ENCODE peak calls at places on chromosomes 12 and 14, in four cellular contexts. Y, C, X and J are unnamed samples.

GRCh38 chr14:102629700-102630365 is 37.4 kb downstream of the RCOR1 start:
- DNase-seq in Y (no peak), C (no peak), X (no peak), J (no peak)

GRCh38 chr12:93319523-93320045 is 58.1 kb upstream of the NUDT4 start:
- DNase-seq in Y (no peak), C (no peak), X (no peak), J (no peak)

GRCh38 chr12:12734561-12735071 is 17.4 kb downstream of the CDKN1B start:
- DNase-seq in Y (no peak), C (no peak), X (no peak), J (no peak)

GRCh38 chr14:72292689-72293024 is 360.4 kb downstream of the RGS6 start:
- DNase-seq in Y (no peak), C (no peak), X (no peak), J (no peak)

GRCh38 chr12:69985656-69986055 is 160.6 kb downstream of the MYRFL start:
- DNase-seq in Y (no peak), C (no peak), X (no peak), J (no peak)

GRCh38 chr12:55067701-55068100 is 47.9 kb downstream of the NEUROD4 start:
- DNase-seq in Y (no peak), C (no peak), X (no peak), J (no peak)

GRCh38 chr12:60271816-60272215 is 676.0 kb downstream of the SLC16A7 start:
- DNase-seq in Y (no peak), C (no peak), X (no peak), J (no peak)

GRCh38 chr12:105476616-105477015 is 146.1 kb downstream of the C12orf75 start:
- DNase-seq in Y (no peak), C (no peak), X (no peak), J (no peak)

GRCh38 chr12:96585977-96586376 is 96.6 kb downstream of the CFAP54 start:
- DNase-seq in Y (no peak), C (no peak), X (no peak), J (no peak)

GRCh38 chr12:31388713-31389112 is 62.8 kb upstream of the SINHCAF start:
- DNase-seq in Y (no peak), C (no peak), X (no peak), J (no peak)

GRCh38 chr14:58026219-58026618 is 125.8 kb downstream of the ARMH4 start:
- DNase-seq in Y (no peak), C (no peak), X (no peak), J (no peak)

GRCh38 chr14:34344318-34344717 is 117.7 kb downstream of the SPTSSA start:
- DNase-seq in Y (no peak), C (no peak), X (no peak), J (no peak)

GRCh38 chr12:121095544-121096198 is 37.0 kb upstream of the P2RX7 start:
- DNase-seq in Y (peak), C (peak), X (no peak), J (peak)

GRCh38 chr14:65753061-65753460 is 340.5 kb downstream of the FUT8 start:
- DNase-seq in Y (no peak), C (no peak), X (no peak), J (no peak)

GRCh38 chr12:77294016-77294415 is 228.6 kb upstream of the E2F7 start:
- DNase-seq in Y (no peak), C (no peak), X (peak), J (no peak)

GRCh38 chr14:51370758-51371386 is 130.8 kb downstream of the TMX1 start:
- DNase-seq in Y (no peak), C (no peak), X (no peak), J (no peak)

GRCh38 chr12:54368016-54368708 is 3.9 kb upstream of the GPR84 start:
- DNase-seq in Y (no peak), C (no peak), X (no peak), J (no peak)

GRCh38 chr12:54375258-54375579 is 9.3 kb downstream of the ZNF385A start:
- DNase-seq in Y (no peak), C (no peak), X (no peak), J (no peak)

GRCh38 chr14:89187501-89187900 is 229.5 kb downstream of the FOXN3 start:
- DNase-seq in Y (no peak), C (no peak), X (no peak), J (no peak)

GRCh38 chr12:13278249-13278787 is 81.8 kb downstream of the EMP1 start:
- DNase-seq in Y (peak), C (peak), X (no peak), J (peak)

GRCh38 chr14:21093769-21094681 is 4.4 kb downstream of the ZNF219 start:
- DNase-seq in Y (no peak), C (peak), X (no peak), J (no peak)

GRCh38 chr12:47082963-47083621 is 3.3 kb upstream of the AMIGO2 start:
- DNase-seq in Y (no peak), C (no peak), X (no peak), J (no peak)

GRCh38 chr14:64303471-64303917 is 9.3 kb upstream of the ESR2 start:
- DNase-seq in Y (no peak), C (no peak), X (peak), J (peak)

GRCh38 chr12:9869307-9870161 is at the start of gene CLEC2B:
- DNase-seq in Y (peak), C (no peak), X (peak), J (no peak)

GRCh38 chr14:76203086-76204001 is 51.6 kb downstream of the GPATCH2L start:
- DNase-seq in Y (no peak), C (no peak), X (peak), J (no peak)

GRCh38 chr14:102509744-102510615 is at the start of gene ANKRD9:
- DNase-seq in Y (peak), C (peak), X (peak), J (peak)

GRCh38 chr14:75141062-75141461 is 14.2 kb upstream of the NEK9 start:
- DNase-seq in Y (no peak), C (no peak), X (no peak), J (no peak)

GRCh38 chr14:44712095-44712822 is 205.2 kb upstream of the FSCB start:
- DNase-seq in Y (no peak), C (no peak), X (no peak), J (no peak)

GRCh38 chr14:74362361-74362915 is 14.2 kb downstream of the VRTN start:
- DNase-seq in Y (peak), C (peak), X (peak), J (peak)

GRCh38 chr12:31362759-31363415 is 36.9 kb upstream of the SINHCAF start:
- DNase-seq in Y (no peak), C (no peak), X (no peak), J (peak)

GRCh38 chr12:65125247-65125646 is 4.1 kb upstream of the WIF1 start:
- DNase-seq in Y (no peak), C (no peak), X (no peak), J (no peak)

GRCh38 chr12:12671850-12672660 is 23.9 kb downstream of the GPR19 start:
- DNase-seq in Y (no peak), C (no peak), X (peak), J (no peak)

GRCh38 chr12:46133751-46134150 is 135.1 kb downstream of the SLC38A1 start:
- DNase-seq in Y (no peak), C (no peak), X (no peak), J (no peak)

GRCh38 chr12:20657496-20657895 is 37.6 kb upstream of the SLCO1C1 start:
- DNase-seq in Y (no peak), C (no peak), X (no peak), J (peak)

GRCh38 chr14:104283197-104284106 is 145.1 kb downstream of the KIF26A start:
- DNase-seq in Y (peak), C (no peak), X (no peak), J (no peak)

GRCh38 chr12:87670448-87670847 is 358.8 kb downstream of the C12orf50 start:
- DNase-seq in Y (no peak), C (no peak), X (no peak), J (no peak)

GRCh38 chr14:63800651-63801385 is 52.0 kb upstream of the SYNE2 start:
- DNase-seq in Y (no peak), C (no peak), X (no peak), J (no peak)

GRCh38 chr12:70309348-70309747 is 56.7 kb upstream of the KCNMB4 start:
- DNase-seq in Y (no peak), C (no peak), X (no peak), J (no peak)